ENCODE peak calls at places on chromosome 6, in seven cellular contexts. One of them, this sample, is unnamed.

GRCh38 chr6:169752074-169752623 is 727 bp downstream of the ERMARD start:
- DNase-seq in prostate gland: no peak
- DNase-seq in CD8-positive, alpha-beta T cell: no peak
- DNase-seq in testis: peak
- DNase-seq in mucosa of descending colon: peak
- DNase-seq in astrocyte of the spinal cord: no peak
- DNase-seq in cardiac muscle cell: no peak
- DNase-seq in this sample: no peak

GRCh38 chr6:34585512-34586045 is 29.4 kb upstream of the SPDEF start:
- DNase-seq in astrocyte of the spinal cord: no peak
- DNase-seq in prostate gland: no peak
- DNase-seq in testis: no peak
- DNase-seq in CD8-positive, alpha-beta T cell: no peak
- DNase-seq in mucosa of descending colon: no peak
- DNase-seq in cardiac muscle cell: peak
- DNase-seq in this sample: no peak

GRCh38 chr6:2993755-2994317 is 5.9 kb upstream of the NQO2 start:
- DNase-seq in mucosa of descending colon: no peak
- DNase-seq in astrocyte of the spinal cord: no peak
- DNase-seq in CD8-positive, alpha-beta T cell: no peak
- DNase-seq in cardiac muscle cell: no peak
- DNase-seq in prostate gland: no peak
- DNase-seq in testis: peak
- DNase-seq in this sample: no peak

GRCh38 chr6:14066782-14067406 is 50.7 kb upstream of the CD83 start:
- DNase-seq in CD8-positive, alpha-beta T cell: no peak
- DNase-seq in prostate gland: peak
- DNase-seq in cardiac muscle cell: peak
- DNase-seq in mucosa of descending colon: peak
- DNase-seq in testis: peak
- DNase-seq in astrocyte of the spinal cord: peak
- DNase-seq in this sample: peak

GRCh38 chr6:149379977-149380376 is 20.1 kb upstream of the SUMO4 start:
- DNase-seq in prostate gland: no peak
- DNase-seq in mucosa of descending colon: no peak
- DNase-seq in cardiac muscle cell: no peak
- DNase-seq in testis: no peak
- DNase-seq in astrocyte of the spinal cord: no peak
- DNase-seq in CD8-positive, alpha-beta T cell: no peak
- DNase-seq in this sample: no peak

GRCh38 chr6:158257425-158257759 is 54.9 kb upstream of the TULP4 start:
- DNase-seq in prostate gland: no peak
- DNase-seq in testis: no peak
- DNase-seq in astrocyte of the spinal cord: no peak
- DNase-seq in mucosa of descending colon: no peak
- DNase-seq in CD8-positive, alpha-beta T cell: no peak
- DNase-seq in cardiac muscle cell: no peak
- DNase-seq in this sample: no peak

GRCh38 chr6:72916298-72916697 is 294.4 kb downstream of the KCNQ5 start:
- DNase-seq in CD8-positive, alpha-beta T cell: no peak
- DNase-seq in mucosa of descending colon: no peak
- DNase-seq in cardiac muscle cell: peak
- DNase-seq in astrocyte of the spinal cord: no peak
- DNase-seq in testis: no peak
- DNase-seq in prostate gland: no peak
- DNase-seq in this sample: no peak

GRCh38 chr6:1461207-1461606 is 71.8 kb downstream of the FOXF2 start:
- DNase-seq in testis: no peak
- DNase-seq in prostate gland: no peak
- DNase-seq in cardiac muscle cell: peak
- DNase-seq in astrocyte of the spinal cord: peak
- DNase-seq in mucosa of descending colon: no peak
- DNase-seq in CD8-positive, alpha-beta T cell: no peak
- DNase-seq in this sample: no peak

GRCh38 chr6:169965657-169966311 is 214.4 kb downstream of the ERMARD start:
- DNase-seq in prostate gland: no peak
- DNase-seq in cardiac muscle cell: no peak
- DNase-seq in mucosa of descending colon: no peak
- DNase-seq in testis: no peak
- DNase-seq in CD8-positive, alpha-beta T cell: no peak
- DNase-seq in astrocyte of the spinal cord: no peak
- DNase-seq in this sample: no peak

GRCh38 chr6:52293067-52293466 is 8.5 kb upstream of the MCM3 start:
- DNase-seq in CD8-positive, alpha-beta T cell: no peak
- DNase-seq in mucosa of descending colon: no peak
- DNase-seq in cardiac muscle cell: no peak
- DNase-seq in astrocyte of the spinal cord: no peak
- DNase-seq in testis: no peak
- DNase-seq in prostate gland: no peak
- DNase-seq in this sample: no peak

GRCh38 chr6:39301606-39302005 is 12.6 kb downstream of the KCNK17 start:
- DNase-seq in CD8-positive, alpha-beta T cell: no peak
- DNase-seq in astrocyte of the spinal cord: no peak
- DNase-seq in cardiac muscle cell: no peak
- DNase-seq in mucosa of descending colon: no peak
- DNase-seq in prostate gland: no peak
- DNase-seq in testis: no peak
- DNase-seq in this sample: no peak

GRCh38 chr6:12911387-12911960 is 194.9 kb downstream of the PHACTR1 start:
- DNase-seq in testis: no peak
- DNase-seq in cardiac muscle cell: peak
- DNase-seq in mucosa of descending colon: peak
- DNase-seq in prostate gland: peak
- DNase-seq in CD8-positive, alpha-beta T cell: no peak
- DNase-seq in astrocyte of the spinal cord: peak
- DNase-seq in this sample: peak

GRCh38 chr6:39453236-39453635 is 130.7 kb upstream of the KCNK16 start:
- DNase-seq in astrocyte of the spinal cord: peak
- DNase-seq in CD8-positive, alpha-beta T cell: no peak
- DNase-seq in testis: no peak
- DNase-seq in cardiac muscle cell: peak
- DNase-seq in prostate gland: no peak
- DNase-seq in mucosa of descending colon: no peak
- DNase-seq in this sample: no peak

GRCh38 chr6:42049116-42049809 is 1.1 kb upstream of the TAF8 start:
- DNase-seq in cardiac muscle cell: no peak
- DNase-seq in mucosa of descending colon: peak
- DNase-seq in astrocyte of the spinal cord: no peak
- DNase-seq in prostate gland: peak
- DNase-seq in testis: no peak
- DNase-seq in CD8-positive, alpha-beta T cell: no peak
- DNase-seq in this sample: no peak

GRCh38 chr6:14689639-14690038 is 556.2 kb upstream of the JARID2 start:
- DNase-seq in testis: no peak
- DNase-seq in cardiac muscle cell: no peak
- DNase-seq in prostate gland: no peak
- DNase-seq in mucosa of descending colon: no peak
- DNase-seq in astrocyte of the spinal cord: no peak
- DNase-seq in CD8-positive, alpha-beta T cell: no peak
- DNase-seq in this sample: no peak

GRCh38 chr6:13709698-13710551 is 1.7 kb downstream of the RANBP9 start:
- DNase-seq in testis: no peak
- DNase-seq in prostate gland: no peak
- DNase-seq in mucosa of descending colon: no peak
- DNase-seq in astrocyte of the spinal cord: peak
- DNase-seq in cardiac muscle cell: peak
- DNase-seq in CD8-positive, alpha-beta T cell: no peak
- DNase-seq in this sample: no peak

DNA sequence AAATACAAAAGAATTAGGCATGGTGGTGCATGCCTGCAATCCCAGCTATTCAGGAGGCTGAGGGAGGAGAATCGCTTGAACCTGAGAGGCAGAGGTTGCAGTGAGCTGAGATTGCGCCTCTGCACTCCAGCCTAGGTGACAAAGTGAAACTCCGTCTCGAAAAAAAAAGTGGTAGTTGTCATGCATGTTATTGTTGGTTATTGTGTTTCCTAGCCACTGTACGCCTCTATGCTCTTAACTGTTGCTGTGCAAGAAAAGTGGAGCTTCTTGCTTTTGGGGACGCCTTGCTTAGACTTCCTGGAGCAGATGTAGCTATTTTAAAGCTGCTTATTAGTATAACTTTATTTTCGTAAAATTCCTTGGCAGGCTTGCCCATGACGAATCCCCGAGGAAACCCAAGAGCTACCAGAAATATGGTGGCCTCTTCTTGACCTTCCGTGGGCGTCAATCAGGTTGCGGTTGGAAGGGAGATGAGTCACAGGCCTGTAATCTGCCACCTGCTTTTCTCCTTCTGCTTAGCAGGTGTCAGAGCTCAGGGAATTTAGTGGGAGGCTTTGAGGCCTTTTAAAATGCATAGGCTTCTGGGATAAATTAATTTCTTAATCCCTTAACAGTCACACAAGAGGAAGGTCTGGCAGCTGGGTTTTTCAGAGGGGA is 17.3 kb downstream of the GABRR2 start:
- DNase-seq in testis: no peak
- DNase-seq in prostate gland: peak
- DNase-seq in mucosa of descending colon: peak
- DNase-seq in CD8-positive, alpha-beta T cell: peak
- DNase-seq in cardiac muscle cell: peak
- DNase-seq in astrocyte of the spinal cord: peak
- DNase-seq in this sample: peak
- H3K4me3 ChIP-seq in testis: no peak
- H3K4me3 ChIP-seq in prostate gland: no peak
- H3K4me3 ChIP-seq in mucosa of descending colon: no peak
- H3K4me3 ChIP-seq in CD8-positive, alpha-beta T cell: no peak
- H3K4me3 ChIP-seq in cardiac muscle cell: no peak
- H3K4me3 ChIP-seq in astrocyte of the spinal cord: no peak
- H3K4me3 ChIP-seq in this sample: no peak

DNA sequence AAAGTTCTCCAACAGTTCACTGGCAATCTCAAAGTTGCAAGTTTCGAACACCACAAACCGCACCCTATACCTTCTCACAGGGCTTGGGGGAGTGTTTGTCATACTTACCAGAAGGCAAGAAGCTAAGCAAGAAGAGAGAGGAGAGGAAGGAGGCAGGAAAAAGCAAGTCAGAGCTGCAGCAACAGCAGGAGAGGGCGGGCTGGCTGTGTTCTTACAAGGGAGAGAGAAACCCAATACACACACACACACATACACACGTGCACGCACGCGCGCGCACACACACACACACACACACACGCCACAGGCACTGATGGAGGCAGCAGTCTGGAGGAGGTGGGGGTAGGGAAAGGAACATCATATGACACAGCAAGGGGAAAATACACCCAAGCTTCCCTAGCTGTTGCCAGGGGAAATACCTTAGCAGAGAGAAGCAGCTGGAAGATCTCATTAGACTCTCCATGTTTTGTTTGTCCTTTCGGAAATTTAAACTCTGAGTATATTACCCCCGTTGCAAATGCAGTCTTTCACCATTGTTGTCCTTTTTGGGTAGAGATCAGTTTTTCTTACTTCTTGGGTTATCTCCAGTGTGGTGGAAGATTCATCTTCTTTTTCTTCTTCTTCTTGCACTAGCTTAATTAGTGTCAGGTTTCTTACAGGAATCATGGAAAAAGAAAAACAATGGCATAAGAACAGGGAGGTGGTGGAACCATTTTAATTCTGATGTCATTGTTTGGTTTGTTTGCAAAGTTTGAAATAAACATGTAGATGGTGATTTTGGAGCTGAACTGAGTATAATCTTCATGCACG is at the start of gene TXLNB:
- DNase-seq in astrocyte of the spinal cord: peak
- DNase-seq in cardiac muscle cell: peak
- DNase-seq in testis: peak
- DNase-seq in prostate gland: peak
- DNase-seq in mucosa of descending colon: peak
- DNase-seq in CD8-positive, alpha-beta T cell: peak
- DNase-seq in this sample: peak
- H3K4me3 ChIP-seq in astrocyte of the spinal cord: peak
- H3K4me3 ChIP-seq in cardiac muscle cell: peak
- H3K4me3 ChIP-seq in testis: no peak
- H3K4me3 ChIP-seq in prostate gland: no peak
- H3K4me3 ChIP-seq in mucosa of descending colon: no peak
- H3K4me3 ChIP-seq in CD8-positive, alpha-beta T cell: peak
- H3K4me3 ChIP-seq in this sample: peak

DNA sequence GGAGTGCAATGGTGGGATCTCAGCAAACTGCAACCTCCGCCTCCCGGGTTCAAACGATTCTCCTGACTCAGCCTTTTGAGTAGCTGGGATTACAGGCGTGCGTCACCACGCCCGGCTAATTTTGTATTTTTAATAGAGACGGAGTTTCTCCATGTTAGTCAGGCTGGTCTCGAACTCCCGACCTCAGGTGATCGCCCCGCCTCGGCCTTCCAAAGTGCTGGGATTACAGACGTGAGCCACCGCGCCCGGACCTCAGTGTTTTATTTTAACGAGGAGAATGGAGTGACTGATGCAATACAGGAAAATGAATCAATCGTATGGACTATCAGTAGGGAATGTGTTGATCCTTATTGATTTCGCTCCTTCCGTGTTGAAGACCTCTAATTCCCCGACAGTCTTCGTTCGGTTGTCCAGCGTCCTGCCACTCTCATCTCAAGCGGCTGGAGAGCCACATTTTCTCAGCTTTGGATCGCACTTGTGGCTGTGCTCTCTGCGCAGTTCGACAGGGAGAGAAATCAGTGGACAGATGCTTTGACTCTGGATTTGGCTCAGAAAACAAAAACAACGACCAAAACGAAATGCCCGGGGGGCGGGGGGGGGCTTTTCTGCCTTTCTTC is 166.2 kb downstream of the TRIM27 start:
- DNase-seq in testis: no peak
- DNase-seq in CD8-positive, alpha-beta T cell: no peak
- DNase-seq in astrocyte of the spinal cord: no peak
- DNase-seq in cardiac muscle cell: no peak
- DNase-seq in mucosa of descending colon: no peak
- DNase-seq in prostate gland: no peak
- DNase-seq in this sample: no peak
- H3K4me3 ChIP-seq in testis: no peak
- H3K4me3 ChIP-seq in CD8-positive, alpha-beta T cell: no peak
- H3K4me3 ChIP-seq in astrocyte of the spinal cord: peak
- H3K4me3 ChIP-seq in cardiac muscle cell: no peak
- H3K4me3 ChIP-seq in mucosa of descending colon: no peak
- H3K4me3 ChIP-seq in prostate gland: no peak
- H3K4me3 ChIP-seq in this sample: no peak

GRCh38 chr6:25036461-25036860 is 100.7 kb upstream of the RIPOR2 start:
- DNase-seq in prostate gland: no peak
- DNase-seq in mucosa of descending colon: no peak
- DNase-seq in cardiac muscle cell: no peak
- DNase-seq in testis: no peak
- DNase-seq in astrocyte of the spinal cord: no peak
- DNase-seq in CD8-positive, alpha-beta T cell: no peak
- DNase-seq in this sample: no peak

GRCh38 chr6:25038300-25038699 is 102.5 kb upstream of the RIPOR2 start:
- DNase-seq in astrocyte of the spinal cord: no peak
- DNase-seq in cardiac muscle cell: no peak
- DNase-seq in prostate gland: no peak
- DNase-seq in CD8-positive, alpha-beta T cell: no peak
- DNase-seq in mucosa of descending colon: no peak
- DNase-seq in testis: no peak
- DNase-seq in this sample: no peak

GRCh38 chr6:25032964-25033363 is 97.2 kb upstream of the RIPOR2 start:
- DNase-seq in mucosa of descending colon: no peak
- DNase-seq in cardiac muscle cell: no peak
- DNase-seq in CD8-positive, alpha-beta T cell: no peak
- DNase-seq in testis: no peak
- DNase-seq in prostate gland: no peak
- DNase-seq in astrocyte of the spinal cord: no peak
- DNase-seq in this sample: no peak

GRCh38 chr6:25035451-25036435 is 100.0 kb upstream of the RIPOR2 start:
- DNase-seq in mucosa of descending colon: no peak
- DNase-seq in cardiac muscle cell: no peak
- DNase-seq in testis: no peak
- DNase-seq in astrocyte of the spinal cord: no peak
- DNase-seq in CD8-positive, alpha-beta T cell: no peak
- DNase-seq in prostate gland: no peak
- DNase-seq in this sample: no peak

GRCh38 chr6:25034477-25034876 is 98.7 kb upstream of the RIPOR2 start:
- DNase-seq in CD8-positive, alpha-beta T cell: no peak
- DNase-seq in astrocyte of the spinal cord: no peak
- DNase-seq in prostate gland: no peak
- DNase-seq in testis: no peak
- DNase-seq in cardiac muscle cell: no peak
- DNase-seq in mucosa of descending colon: no peak
- DNase-seq in this sample: no peak
- H3K4me3 ChIP-seq in CD8-positive, alpha-beta T cell: peak
- H3K4me3 ChIP-seq in astrocyte of the spinal cord: no peak
- H3K4me3 ChIP-seq in prostate gland: no peak
- H3K4me3 ChIP-seq in testis: no peak
- H3K4me3 ChIP-seq in cardiac muscle cell: no peak
- H3K4me3 ChIP-seq in mucosa of descending colon: no peak
- H3K4me3 ChIP-seq in this sample: no peak

This sample was measured in skeletal muscle cell.